ENCODE peak calls at places on chromosome 3, in eight cellular contexts. T, P, K, C, F, X, Y and O are unnamed samples.

GRCh38 chr3:128281461-128282367 is 128.4 kb downstream of the EEFSEC start:
- ATAC-seq in T (no peak), P (no peak), K (peak), C (no peak), F (no peak), X (no peak), Y (no peak), O (no peak)

GRCh38 chr3:125115640-125116039 is 59.8 kb upstream of the HEG1 start:
- ATAC-seq in T (no peak), P (no peak), K (no peak), C (no peak), F (no peak), X (no peak), Y (no peak), O (no peak)

GRCh38 chr3:66425032-66425431 is 75.8 kb downstream of the LRIG1 start:
- ATAC-seq in T (no peak), P (no peak), K (peak), C (no peak), F (no peak), X (no peak), Y (peak), O (no peak)

GRCh38 chr3:61802772-61803171 is 241.4 kb downstream of the PTPRG start:
- ATAC-seq in T (no peak), P (no peak), K (peak), C (no peak), F (no peak), X (no peak), Y (no peak), O (no peak)

GRCh38 chr3:50415813-50416212 is 56.5 kb upstream of the TMEM115 start:
- ATAC-seq in T (no peak), P (no peak), K (no peak), C (no peak), F (no peak), X (no peak), Y (no peak), O (no peak)

GRCh38 chr3:73401058-73401457 is 223.7 kb downstream of the PDZRN3 start:
- ATAC-seq in T (no peak), P (no peak), K (no peak), C (no peak), F (no peak), X (no peak), Y (no peak), O (no peak)

GRCh38 chr3:108343479-108343870 is 47.1 kb downstream of the HHLA2 start:
- ATAC-seq in T (no peak), P (no peak), K (no peak), C (no peak), F (no peak), X (no peak), Y (no peak), O (no peak)

GRCh38 chr3:159062734-159063410 is 261.0 kb downstream of the MFSD1 start:
- ATAC-seq in T (no peak), P (no peak), K (no peak), C (no peak), F (no peak), X (no peak), Y (no peak), O (no peak)

GRCh38 chr3:38190481-38190881 is 25.1 kb downstream of the OXSR1 start:
- ATAC-seq in T (peak), P (peak), K (no peak), C (no peak), F (no peak), X (peak), Y (no peak), O (peak)

GRCh38 chr3:58462829-58463180 is 29.1 kb upstream of the KCTD6 start:
- ATAC-seq in T (no peak), P (no peak), K (peak), C (no peak), F (no peak), X (no peak), Y (no peak), O (no peak)

GRCh38 chr3:26070854-26071253 is 281.0 kb downstream of the OXSM start:
- ATAC-seq in T (no peak), P (no peak), K (no peak), C (no peak), F (no peak), X (no peak), Y (no peak), O (no peak)

GRCh38 chr3:105598047-105598796 is 231.5 kb downstream of the ALCAM start:
- ATAC-seq in T (no peak), P (peak), K (no peak), C (no peak), F (no peak), X (peak), Y (no peak), O (peak)

GRCh38 chr3:187852842-187853727 is 107.8 kb upstream of the BCL6 start:
- ATAC-seq in T (no peak), P (peak), K (peak), C (no peak), F (no peak), X (peak), Y (no peak), O (peak)

GRCh38 chr3:171977426-171977825 is 62.0 kb upstream of the FNDC3B start:
- ATAC-seq in T (no peak), P (no peak), K (no peak), C (no peak), F (no peak), X (no peak), Y (no peak), O (no peak)

GRCh38 chr3:64783200-64783599 is 95.4 kb upstream of the ADAMTS9 start:
- ATAC-seq in T (no peak), P (no peak), K (no peak), C (no peak), F (no peak), X (no peak), Y (no peak), O (no peak)

GRCh38 chr3:38205472-38205805 is 40.1 kb downstream of the OXSR1 start:
- ATAC-seq in T (peak), P (peak), K (peak), C (peak), F (no peak), X (peak), Y (no peak), O (peak)

GRCh38 chr3:144189044-144189443 is 217.4 kb downstream of the DIPK2A start:
- ATAC-seq in T (no peak), P (no peak), K (no peak), C (no peak), F (no peak), X (no peak), Y (no peak), O (no peak)